ENCODE peak calls at places on chromosomes 7 and 10, in four cellular contexts. Z is stimulated activated naive B cell treated with anti-CD40 and anti-IgM and Interleukin-4, amounts not matched to agents 10 μg/mL and 1 μg/mL and 100 μg/mL, for 72 hours; M is ACHN; W is NCI-H1417. O is an unnamed sample.

GRCh38 chr7:88040694-88041093 is 106.6 kb downstream of the ADAM22 start:
- DNase-seq in Z (no peak), M (peak; percentile 17), W (no peak), O (no peak)

GRCh38 chr7:138374119-138374693 is 85.9 kb upstream of the TRIM24 start:
- DNase-seq in Z (no peak), M (no peak), W (no peak), O (no peak)

GRCh38 chr10:76113952-76114351 is 682.5 kb downstream of the LRMDA start:
- DNase-seq in Z (no peak), M (no peak), W (peak; percentile 18), O (no peak)

GRCh38 chr7:149209518-149210269 is 14.3 kb downstream of the ZNF282 start:
- DNase-seq in Z (peak; percentile 26), M (peak; percentile 89), W (no peak), O (peak; percentile 69)

GRCh38 chr7:41058986-41059741 is 643.7 kb downstream of the INHBA start:
- DNase-seq in Z (no peak), M (no peak), W (no peak), O (no peak)

GRCh38 chr7:76509931-76510877 is at the start of gene UPK3B:
- DNase-seq in Z (no peak), M (peak; percentile 54), W (no peak), O (no peak)

GRCh38 chr10:100637785-100638184 is 102.0 kb downstream of the HIF1AN start:
- DNase-seq in Z (no peak), M (peak; percentile 51), W (no peak), O (no peak)

GRCh38 chr7:109259151-109259550 is 689.5 kb downstream of the DNAJB9 start:
- DNase-seq in Z (no peak), M (no peak), W (no peak), O (no peak)

GRCh38 chr7:44065431-44066110 is at the start of gene PGAM2:
- DNase-seq in Z (no peak), M (no peak), W (peak; percentile 36), O (no peak)

O was measured in germinal center.